ENCODE peak calls at places on chromosomes 1 and 21, in six cellular contexts. One of them, this sample, is unnamed.

GRCh38 chr1:109898842-109899241 is 11.8 kb upstream of the CSF1 start:
- DNase-seq in transverse colon: no peak
- DNase-seq in ovary: no peak
- DNase-seq in left ventricle myocardium inferior: no peak
- DNase-seq in cardiac fibroblast: no peak
- DNase-seq in epithelial cell of esophagus: no peak
- DNase-seq in this sample: no peak

GRCh38 chr1:179082308-179083030 is 599 bp downstream of the TOR3A start:
- DNase-seq in cardiac fibroblast: peak
- DNase-seq in left ventricle myocardium inferior: peak
- DNase-seq in ovary: no peak
- DNase-seq in transverse colon: peak
- DNase-seq in epithelial cell of esophagus: peak
- DNase-seq in this sample: no peak

GRCh38 chr1:159554681-159555080 is 18.9 kb upstream of the OR10J5 start:
- DNase-seq in left ventricle myocardium inferior: no peak
- DNase-seq in cardiac fibroblast: peak
- DNase-seq in transverse colon: no peak
- DNase-seq in ovary: no peak
- DNase-seq in epithelial cell of esophagus: no peak
- DNase-seq in this sample: peak

GRCh38 chr1:228141082-228141870 is 1.2 kb downstream of the GUK1 start:
- DNase-seq in ovary: peak
- DNase-seq in transverse colon: peak
- DNase-seq in cardiac fibroblast: peak
- DNase-seq in epithelial cell of esophagus: peak
- DNase-seq in left ventricle myocardium inferior: peak
- DNase-seq in this sample: no peak

GRCh38 chr1:156052862-156053769 is 482 bp downstream of the UBQLN4 start:
- DNase-seq in left ventricle myocardium inferior: peak
- DNase-seq in transverse colon: peak
- DNase-seq in cardiac fibroblast: peak
- DNase-seq in epithelial cell of esophagus: peak
- DNase-seq in ovary: peak
- DNase-seq in this sample: no peak

GRCh38 chr1:167808104-167808503 is 86.3 kb downstream of the MPZL1 start:
- DNase-seq in epithelial cell of esophagus: peak
- DNase-seq in cardiac fibroblast: no peak
- DNase-seq in transverse colon: no peak
- DNase-seq in ovary: no peak
- DNase-seq in left ventricle myocardium inferior: no peak
- DNase-seq in this sample: no peak

GRCh38 chr1:186839077-186839400 is 10.3 kb downstream of the PLA2G4A start:
- DNase-seq in transverse colon: no peak
- DNase-seq in left ventricle myocardium inferior: no peak
- DNase-seq in epithelial cell of esophagus: no peak
- DNase-seq in ovary: no peak
- DNase-seq in cardiac fibroblast: no peak
- DNase-seq in this sample: no peak

GRCh38 chr1:209784276-209785169 is at the start of gene C1orf74:
- DNase-seq in transverse colon: peak
- DNase-seq in left ventricle myocardium inferior: peak
- DNase-seq in cardiac fibroblast: peak
- DNase-seq in epithelial cell of esophagus: peak
- DNase-seq in ovary: peak
- DNase-seq in this sample: peak

GRCh38 chr1:178344513-178345077 is 152.2 kb downstream of the CLEC20A start:
- DNase-seq in left ventricle myocardium inferior: no peak
- DNase-seq in ovary: no peak
- DNase-seq in cardiac fibroblast: peak
- DNase-seq in epithelial cell of esophagus: peak
- DNase-seq in transverse colon: no peak
- DNase-seq in this sample: peak

GRCh38 chr1:3061566-3061965 is 7.4 kb upstream of the PRDM16 start:
- DNase-seq in epithelial cell of esophagus: no peak
- DNase-seq in left ventricle myocardium inferior: no peak
- DNase-seq in cardiac fibroblast: no peak
- DNase-seq in transverse colon: no peak
- DNase-seq in ovary: no peak
- DNase-seq in this sample: no peak

GRCh38 chr1:27569506-27570382 is 34.2 kb downstream of the AHDC1 start:
- DNase-seq in left ventricle myocardium inferior: peak
- DNase-seq in transverse colon: no peak
- DNase-seq in epithelial cell of esophagus: no peak
- DNase-seq in ovary: peak
- DNase-seq in cardiac fibroblast: no peak
- DNase-seq in this sample: no peak

GRCh38 chr1:43396059-43396458 is 6.4 kb downstream of the SZT2 start:
- DNase-seq in transverse colon: no peak
- DNase-seq in epithelial cell of esophagus: no peak
- DNase-seq in cardiac fibroblast: no peak
- DNase-seq in left ventricle myocardium inferior: no peak
- DNase-seq in ovary: no peak
- DNase-seq in this sample: no peak

GRCh38 chr1:198462365-198463025 is 78.0 kb downstream of the ATP6V1G3 start:
- DNase-seq in transverse colon: no peak
- DNase-seq in ovary: no peak
- DNase-seq in epithelial cell of esophagus: peak
- DNase-seq in cardiac fibroblast: peak
- DNase-seq in left ventricle myocardium inferior: no peak
- DNase-seq in this sample: no peak

GRCh38 chr1:78619029-78619428 is 1.2 kb upstream of the IFI44L start:
- DNase-seq in epithelial cell of esophagus: peak
- DNase-seq in cardiac fibroblast: no peak
- DNase-seq in left ventricle myocardium inferior: no peak
- DNase-seq in transverse colon: no peak
- DNase-seq in ovary: no peak
- DNase-seq in this sample: peak

GRCh38 chr21:30426732-30427131 is 1.0 kb upstream of the KRTAP13-3 start:
- DNase-seq in left ventricle myocardium inferior: no peak
- DNase-seq in transverse colon: no peak
- DNase-seq in epithelial cell of esophagus: no peak
- DNase-seq in cardiac fibroblast: no peak
- DNase-seq in ovary: no peak
- DNase-seq in this sample: no peak

GRCh38 chr1:111768023-111768422 is 12.3 kb downstream of the DDX20 start:
- DNase-seq in transverse colon: no peak
- DNase-seq in left ventricle myocardium inferior: no peak
- DNase-seq in epithelial cell of esophagus: no peak
- DNase-seq in ovary: no peak
- DNase-seq in cardiac fibroblast: no peak
- DNase-seq in this sample: no peak

GRCh38 chr1:203276916-203277535 is 28.3 kb upstream of the BTG2 start:
- DNase-seq in epithelial cell of esophagus: no peak
- DNase-seq in left ventricle myocardium inferior: peak
- DNase-seq in cardiac fibroblast: no peak
- DNase-seq in ovary: peak
- DNase-seq in transverse colon: no peak
- DNase-seq in this sample: no peak

GRCh38 chr1:180144659-180145357 is 9.9 kb upstream of the QSOX1 start:
- DNase-seq in ovary: no peak
- DNase-seq in cardiac fibroblast: no peak
- DNase-seq in transverse colon: no peak
- DNase-seq in left ventricle myocardium inferior: no peak
- DNase-seq in epithelial cell of esophagus: no peak
- DNase-seq in this sample: no peak

GRCh38 chr1:27293915-27294314 is 28.0 kb upstream of the TMEM222 start:
- DNase-seq in transverse colon: no peak
- DNase-seq in ovary: no peak
- DNase-seq in left ventricle myocardium inferior: no peak
- DNase-seq in cardiac fibroblast: no peak
- DNase-seq in epithelial cell of esophagus: no peak
- DNase-seq in this sample: no peak

GRCh38 chr1:247111636-247112478 is 7.7 kb upstream of the ZNF669 start:
- DNase-seq in left ventricle myocardium inferior: peak
- DNase-seq in ovary: peak
- DNase-seq in cardiac fibroblast: peak
- DNase-seq in epithelial cell of esophagus: no peak
- DNase-seq in transverse colon: peak
- DNase-seq in this sample: no peak

GRCh38 chr1:18529714-18530113 is 49.0 kb downstream of the KLHDC7A start:
- DNase-seq in epithelial cell of esophagus: no peak
- DNase-seq in cardiac fibroblast: no peak
- DNase-seq in ovary: no peak
- DNase-seq in transverse colon: no peak
- DNase-seq in left ventricle myocardium inferior: no peak
- DNase-seq in this sample: no peak

GRCh38 chr1:18528616-18529015 is 47.9 kb downstream of the KLHDC7A start:
- DNase-seq in cardiac fibroblast: no peak
- DNase-seq in left ventricle myocardium inferior: no peak
- DNase-seq in transverse colon: no peak
- DNase-seq in epithelial cell of esophagus: no peak
- DNase-seq in ovary: no peak
- DNase-seq in this sample: no peak

GRCh38 chr1:18531503-18531845 is 50.7 kb downstream of the KLHDC7A start:
- DNase-seq in left ventricle myocardium inferior: no peak
- DNase-seq in transverse colon: no peak
- DNase-seq in epithelial cell of esophagus: no peak
- DNase-seq in cardiac fibroblast: no peak
- DNase-seq in ovary: no peak
- DNase-seq in this sample: no peak

GRCh38 chr1:18532390-18533170 is 51.9 kb downstream of the KLHDC7A start:
- DNase-seq in left ventricle myocardium inferior: no peak
- DNase-seq in transverse colon: no peak
- DNase-seq in cardiac fibroblast: no peak
- DNase-seq in epithelial cell of esophagus: no peak
- DNase-seq in ovary: no peak
- DNase-seq in this sample: no peak

DNA sequence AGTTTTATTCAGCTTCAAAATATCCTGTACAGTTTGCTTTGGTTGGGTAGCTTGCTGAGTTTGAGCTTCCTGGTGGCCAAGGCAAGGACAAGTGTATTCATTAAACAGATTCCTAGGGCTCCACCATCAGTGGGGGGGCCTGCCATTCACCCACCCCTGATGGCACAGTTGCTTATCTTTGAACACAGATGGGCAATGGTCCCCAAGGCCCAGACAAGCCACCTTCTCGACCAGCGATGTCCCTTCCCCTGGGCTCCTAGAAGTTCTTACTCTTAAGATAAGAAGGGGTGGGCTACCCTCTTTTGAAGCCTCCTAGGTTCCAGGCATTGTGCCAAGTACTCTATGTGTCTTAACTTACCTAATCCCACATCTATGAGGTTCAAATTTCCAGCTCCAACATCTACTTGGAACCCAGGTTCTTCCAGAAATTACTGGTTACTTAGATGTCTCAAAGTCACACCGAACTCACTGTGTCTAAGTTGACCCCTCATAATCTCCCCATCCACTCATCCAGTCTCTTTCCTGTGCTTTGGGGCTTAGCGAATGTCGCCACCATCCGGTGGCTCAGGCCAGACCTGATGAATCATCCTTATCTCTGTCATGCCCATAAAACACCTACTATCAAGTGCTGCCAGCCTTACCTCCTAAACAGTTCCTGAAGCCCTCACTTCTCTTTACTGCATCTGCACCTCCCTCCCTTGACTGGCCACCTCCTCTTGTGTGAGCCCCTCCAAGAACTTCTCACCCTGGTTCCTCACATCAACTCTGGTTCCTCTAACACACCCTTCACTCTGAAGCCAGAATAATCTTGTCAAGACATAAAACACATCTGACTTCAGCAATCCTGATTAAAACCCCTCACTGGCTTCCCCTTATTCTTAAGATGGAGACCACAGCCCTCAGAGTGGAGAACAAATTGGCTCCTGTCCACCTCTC is 50.1 kb downstream of the KLHDC7A start:
- DNase-seq in cardiac fibroblast: no peak
- DNase-seq in transverse colon: peak
- DNase-seq in left ventricle myocardium inferior: no peak
- DNase-seq in ovary: no peak
- DNase-seq in epithelial cell of esophagus: no peak
- DNase-seq in this sample: no peak
- TF ChIP-seq CTCF in cardiac fibroblast: no peak
- TF ChIP-seq CTCF in transverse colon: peak
- TF ChIP-seq CTCF in left ventricle myocardium inferior: no peak
- TF ChIP-seq CTCF in ovary: no peak
- TF ChIP-seq CTCF in epithelial cell of esophagus: no peak
- TF ChIP-seq CTCF in this sample: no peak

DNA sequence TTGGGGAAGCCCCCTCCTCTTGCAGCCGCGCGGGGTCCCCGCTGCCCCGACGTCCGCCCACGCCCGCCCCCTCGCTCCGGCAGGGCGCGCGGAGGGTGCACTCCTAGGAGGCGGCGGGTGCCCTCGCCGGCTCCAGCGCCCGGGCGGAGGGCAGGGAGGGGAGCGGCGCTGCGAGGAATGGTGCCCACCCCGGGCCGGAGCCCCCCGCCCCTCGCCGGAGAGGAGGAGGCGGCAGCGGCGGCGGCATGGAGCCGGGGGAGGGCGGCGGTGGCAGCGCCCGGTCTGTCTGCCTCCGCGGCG is 451 bp downstream of the FAM78B start:
- DNase-seq in ovary: no peak
- DNase-seq in left ventricle myocardium inferior: no peak
- DNase-seq in transverse colon: no peak
- DNase-seq in cardiac fibroblast: no peak
- DNase-seq in epithelial cell of esophagus: no peak
- DNase-seq in this sample: no peak
- H3K4me3 ChIP-seq in ovary: peak
- H3K4me3 ChIP-seq in left ventricle myocardium inferior: peak
- H3K4me3 ChIP-seq in transverse colon: peak
- H3K4me3 ChIP-seq in cardiac fibroblast: peak
- H3K4me3 ChIP-seq in epithelial cell of esophagus: no peak
- H3K4me3 ChIP-seq in this sample: no peak

DNA sequence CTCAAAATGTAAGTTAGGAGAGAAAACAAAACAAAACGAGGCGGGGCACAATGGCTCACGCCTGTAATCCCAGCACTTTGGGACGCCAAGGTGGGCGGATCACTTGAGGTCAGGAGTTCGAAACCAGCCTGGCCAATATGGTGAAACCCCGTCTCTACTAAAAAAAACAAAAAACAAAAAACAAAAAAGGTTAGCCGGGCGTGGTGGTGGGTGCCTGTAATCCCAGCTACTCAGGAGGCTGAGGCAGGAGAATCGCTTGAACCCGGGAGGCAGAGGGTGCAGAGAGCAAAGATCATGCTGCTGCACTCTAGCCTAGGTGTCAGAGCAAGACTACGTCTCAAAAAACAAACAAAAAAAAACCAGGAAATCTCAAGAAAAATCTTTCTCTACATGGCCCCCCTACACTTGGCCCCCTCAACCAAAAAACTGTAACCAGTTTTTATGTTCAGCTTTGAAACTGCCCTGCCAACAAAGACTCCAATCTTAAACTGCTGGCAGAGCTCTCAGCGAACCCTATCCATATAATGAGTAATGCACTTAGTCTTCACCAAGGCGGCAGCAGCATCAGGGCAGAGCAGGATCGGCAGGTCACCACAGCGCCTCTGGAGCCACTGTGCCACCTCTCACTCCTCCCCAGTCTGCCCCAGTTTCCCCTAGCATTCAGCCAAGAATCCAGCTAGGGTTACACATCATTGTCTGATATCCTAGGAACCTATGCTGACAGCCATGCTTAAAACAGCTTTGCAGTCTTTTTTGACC is 71.7 kb downstream of the JAK1 start:
- DNase-seq in cardiac fibroblast: no peak
- DNase-seq in left ventricle myocardium inferior: no peak
- DNase-seq in ovary: no peak
- DNase-seq in epithelial cell of esophagus: peak
- DNase-seq in transverse colon: no peak
- DNase-seq in this sample: no peak
- TF ChIP-seq CTCF in cardiac fibroblast: no peak
- TF ChIP-seq CTCF in left ventricle myocardium inferior: no peak
- TF ChIP-seq CTCF in ovary: no peak
- TF ChIP-seq CTCF in epithelial cell of esophagus: no peak
- TF ChIP-seq CTCF in transverse colon: no peak
- TF ChIP-seq CTCF in this sample: no peak

GRCh38 chr1:222898191-222898527 is 83.3 kb downstream of the DISP1 start:
- DNase-seq in transverse colon: no peak
- DNase-seq in ovary: no peak
- DNase-seq in epithelial cell of esophagus: no peak
- DNase-seq in left ventricle myocardium inferior: no peak
- DNase-seq in cardiac fibroblast: peak
- DNase-seq in this sample: no peak
- H3K4me3 ChIP-seq in transverse colon: peak
- H3K4me3 ChIP-seq in ovary: no peak
- H3K4me3 ChIP-seq in epithelial cell of esophagus: no peak
- H3K4me3 ChIP-seq in left ventricle myocardium inferior: peak
- H3K4me3 ChIP-seq in cardiac fibroblast: peak
- H3K4me3 ChIP-seq in this sample: no peak

This sample was measured in retinal pigment epithelial cell.